ENCODE peak calls at places on chromosomes 2 and 18, in five cellular contexts. One of them, this sample, is unnamed.

GRCh38 chr2:133532919-133533318 is 35.3 kb downstream of the NCKAP5 start:
- DNase-seq in stimulated activated CD4-positive, alpha-beta T cell treated with anti-CD3 and anti-CD28 coated beads, Interleukin-1b, Interleukin-23, amount 100 ng/mL, for 1 hour: no peak
- DNase-seq in progenitor cell of endocrine pancreas: no peak
- DNase-seq in kidney: no peak
- DNase-seq in lung microvascular endothelial cell: no peak
- DNase-seq in this sample: no peak

GRCh38 chr2:72040629-72041403 is 106.8 kb downstream of the CYP26B1 start:
- DNase-seq in stimulated activated CD4-positive, alpha-beta T cell treated with anti-CD3 and anti-CD28 coated beads, Interleukin-1b, Interleukin-23, amount 100 ng/mL, for 1 hour: no peak
- DNase-seq in progenitor cell of endocrine pancreas: no peak
- DNase-seq in kidney: no peak
- DNase-seq in lung microvascular endothelial cell: no peak
- DNase-seq in this sample: no peak

GRCh38 chr2:39665811-39666488 is at the start of gene TMEM178A:
- DNase-seq in stimulated activated CD4-positive, alpha-beta T cell treated with anti-CD3 and anti-CD28 coated beads, Interleukin-1b, Interleukin-23, amount 100 ng/mL, for 1 hour: no peak
- DNase-seq in progenitor cell of endocrine pancreas: peak
- DNase-seq in kidney: peak
- DNase-seq in lung microvascular endothelial cell: peak
- DNase-seq in this sample: no peak

GRCh38 chr2:205139822-205140612 is 542.3 kb upstream of the NRP2 start:
- DNase-seq in stimulated activated CD4-positive, alpha-beta T cell treated with anti-CD3 and anti-CD28 coated beads, Interleukin-1b, Interleukin-23, amount 100 ng/mL, for 1 hour: no peak
- DNase-seq in progenitor cell of endocrine pancreas: peak
- DNase-seq in kidney: no peak
- DNase-seq in lung microvascular endothelial cell: peak
- DNase-seq in this sample: no peak

GRCh38 chr18:2302012-2302411 is 269.3 kb downstream of the METTL4 start:
- DNase-seq in stimulated activated CD4-positive, alpha-beta T cell treated with anti-CD3 and anti-CD28 coated beads, Interleukin-1b, Interleukin-23, amount 100 ng/mL, for 1 hour: no peak
- DNase-seq in progenitor cell of endocrine pancreas: no peak
- DNase-seq in kidney: no peak
- DNase-seq in lung microvascular endothelial cell: no peak
- DNase-seq in this sample: no peak

GRCh38 chr18:8952796-8953760 is 149.4 kb upstream of the NDUFV2 start:
- DNase-seq in stimulated activated CD4-positive, alpha-beta T cell treated with anti-CD3 and anti-CD28 coated beads, Interleukin-1b, Interleukin-23, amount 100 ng/mL, for 1 hour: no peak
- DNase-seq in progenitor cell of endocrine pancreas: no peak
- DNase-seq in kidney: no peak
- DNase-seq in lung microvascular endothelial cell: no peak
- DNase-seq in this sample: no peak

GRCh38 chr2:88139203-88139702 is 11.4 kb upstream of the FABP1 start:
- DNase-seq in stimulated activated CD4-positive, alpha-beta T cell treated with anti-CD3 and anti-CD28 coated beads, Interleukin-1b, Interleukin-23, amount 100 ng/mL, for 1 hour: no peak
- DNase-seq in progenitor cell of endocrine pancreas: no peak
- DNase-seq in kidney: no peak
- DNase-seq in lung microvascular endothelial cell: no peak
- DNase-seq in this sample: peak

GRCh38 chr2:28547906-28548600 is 52.2 kb downstream of the PLB1 start:
- DNase-seq in stimulated activated CD4-positive, alpha-beta T cell treated with anti-CD3 and anti-CD28 coated beads, Interleukin-1b, Interleukin-23, amount 100 ng/mL, for 1 hour: no peak
- DNase-seq in progenitor cell of endocrine pancreas: no peak
- DNase-seq in kidney: no peak
- DNase-seq in lung microvascular endothelial cell: no peak
- DNase-seq in this sample: no peak

GRCh38 chr2:170324640-170325046 is 146.7 kb downstream of the MYO3B start:
- DNase-seq in stimulated activated CD4-positive, alpha-beta T cell treated with anti-CD3 and anti-CD28 coated beads, Interleukin-1b, Interleukin-23, amount 100 ng/mL, for 1 hour: no peak
- DNase-seq in progenitor cell of endocrine pancreas: peak
- DNase-seq in kidney: no peak
- DNase-seq in lung microvascular endothelial cell: peak
- DNase-seq in this sample: peak